ENCODE peak calls at places on chromosomes 12 and 14, in nine cellular contexts. F is T-helper 9 cell, T is 8988T, P is COR-L47, R is kidney epithelial cell, S is H9, E is NCI-H2081, C is H7, I is ELR. V is an unnamed sample.

GRCh38 chr12:47939009-47939601 is 24.3 kb upstream of the TMEM106C start:
- DNase-seq in F (no peak), T (no peak), P (no peak), R (no peak), S (peak), E (no peak), C (no peak), I (no peak), V (no peak)

GRCh38 chr12:91893476-91893875 is 252.2 kb downstream of the BTG1 start:
- DNase-seq in F (no peak), T (no peak), P (no peak), R (no peak), S (no peak), E (no peak), C (no peak), I (no peak), V (no peak)

GRCh38 chr12:113298861-113299545 is 35.9 kb downstream of the SLC8B1 start:
- DNase-seq in F (no peak), T (no peak), P (no peak), R (no peak), S (no peak), E (no peak), C (peak), I (no peak), V (no peak)

GRCh38 chr14:105525861-105526780 is at the start of gene TMEM121:
- DNase-seq in F (peak), T (peak), P (peak), R (no peak), S (peak), E (peak), C (peak), I (peak), V (peak)

GRCh38 chr14:104694991-104695659 is 5.7 kb downstream of the INF2 start:
- DNase-seq in F (no peak), T (no peak), P (peak), R (peak), S (no peak), E (peak), C (peak), I (no peak), V (peak)

GRCh38 chr12:24546084-24546483 is 402.8 kb downstream of the BCAT1 start:
- DNase-seq in F (no peak), T (no peak), P (no peak), R (no peak), S (no peak), E (no peak), C (no peak), I (no peak), V (no peak)

GRCh38 chr14:100147181-100147631 is 12.2 kb downstream of the DEGS2 start:
- DNase-seq in F (peak), T (no peak), P (no peak), R (no peak), S (no peak), E (no peak), C (no peak), I (no peak), V (no peak)

GRCh38 chr12:62519043-62519442 is 52.4 kb downstream of the MON2 start:
- DNase-seq in F (no peak), T (no peak), P (peak), R (no peak), S (no peak), E (peak), C (no peak), I (no peak), V (peak)

GRCh38 chr12:131007031-131007793 is 53.5 kb downstream of the ADGRD1 start:
- DNase-seq in F (no peak), T (no peak), P (no peak), R (no peak), S (no peak), E (no peak), C (no peak), I (no peak), V (no peak)

GRCh38 chr12:76878899-76879709 is at the start of gene CSRP2:
- DNase-seq in F (peak), T (peak), P (peak), R (peak), S (peak), E (peak), C (peak), I (peak), V (peak)

GRCh38 chr12:79988368-79988767 is 53.5 kb upstream of the PPP1R12A start:
- DNase-seq in F (no peak), T (no peak), P (no peak), R (no peak), S (no peak), E (no peak), C (no peak), I (peak), V (no peak)

GRCh38 chr12:117552971-117553370 is 191.5 kb upstream of the NOS1 start:
- DNase-seq in F (no peak), T (no peak), P (no peak), R (no peak), S (no peak), E (no peak), C (no peak), I (no peak), V (no peak)

V was measured in mesendoderm.